ENCODE peak calls at places on chromosomes 5 and 9, in six cellular contexts. S, B, Z, U, J and I are unnamed samples.

GRCh38 chr5:149271717-149272558 is at the start of gene AFAP1L1:
- DNase-seq in S (peak; percentile 63), B (no peak), Z (peak; percentile 29), U (no peak), J (no peak), I (no peak)

GRCh38 chr9:68923480-68923879 is 90.4 kb downstream of the PRKACG start:
- DNase-seq in S (no peak), B (no peak), Z (no peak), U (no peak), J (no peak), I (no peak)

GRCh38 chr9:129458155-129458661 is 162.7 kb downstream of the C9orf50 start:
- DNase-seq in S (no peak), B (peak; percentile 26), Z (no peak), U (peak; percentile 73), J (no peak), I (peak; percentile 58)

GRCh38 chr5:148387325-148387724 is 3.6 kb downstream of the FBXO38 start:
- DNase-seq in S (no peak), B (no peak), Z (no peak), U (no peak), J (no peak), I (no peak)

GRCh38 chr9:128167209-128167608 is 7.1 kb downstream of the BBLN start:
- DNase-seq in S (no peak), B (no peak), Z (no peak), U (no peak), J (no peak), I (no peak)

GRCh38 chr5:177389368-177390169 is 5.3 kb downstream of the SLC34A1 start:
- DNase-seq in S (no peak), B (no peak), Z (peak; percentile 23), U (peak; percentile 34), J (peak; percentile 42), I (no peak)

GRCh38 chr9:99431103-99431502 is 209.0 kb downstream of the SEC61B start:
- DNase-seq in S (no peak), B (no peak), Z (no peak), U (no peak), J (no peak), I (no peak)

GRCh38 chr9:124259273-124260078 is 1.7 kb downstream of the NEK6 start:
- DNase-seq in S (peak; percentile 85), B (no peak), Z (no peak), U (no peak), J (no peak), I (no peak)

GRCh38 chr5:137575847-137576246 is 76.7 kb upstream of the SPOCK1 start:
- DNase-seq in S (no peak), B (no peak), Z (no peak), U (no peak), J (no peak), I (no peak)

GRCh38 chr9:90555351-90556057 is 87.1 kb downstream of the DIRAS2 start:
- DNase-seq in S (no peak), B (no peak), Z (no peak), U (no peak), J (no peak), I (no peak)

GRCh38 chr5:72268753-72269410 is 51.2 kb downstream of the MRPS27 start:
- DNase-seq in S (peak; percentile 46), B (no peak), Z (peak; percentile 53), U (peak; percentile 4), J (peak; percentile 35), I (peak; percentile 19)

GRCh38 chr5:53219610-53220009 is 110.1 kb upstream of the MOCS2 start:
- DNase-seq in S (no peak), B (no peak), Z (no peak), U (no peak), J (no peak), I (no peak)

GRCh38 chr9:84969084-84969483 is 299.6 kb downstream of the NTRK2 start:
- DNase-seq in S (no peak), B (no peak), Z (no peak), U (no peak), J (no peak), I (no peak)

GRCh38 chr9:136587944-136588662 is 42.3 kb upstream of the NOTCH1 start:
- DNase-seq in S (no peak), B (no peak), Z (peak; percentile 52), U (no peak), J (no peak), I (no peak)

GRCh38 chr5:175056831-175057230 is 332.4 kb downstream of the MSX2 start:
- DNase-seq in S (no peak), B (no peak), Z (no peak), U (no peak), J (no peak), I (no peak)

GRCh38 chr5:141683596-141684161 is 1.6 kb upstream of the ARAP3 start:
- DNase-seq in S (no peak), B (no peak), Z (no peak), U (no peak), J (no peak), I (no peak)

GRCh38 chr9:72305102-72305546 is 59.9 kb downstream of the ZFAND5 start:
- DNase-seq in S (peak; percentile 92), B (no peak), Z (no peak), U (no peak), J (no peak), I (no peak)

GRCh38 chr5:56346717-56347116 is 113.6 kb upstream of the ANKRD55 start:
- DNase-seq in S (peak; percentile 18), B (no peak), Z (no peak), U (no peak), J (no peak), I (no peak)

GRCh38 chr5:1437452-1437851 is 7.8 kb downstream of the SLC6A3 start:
- DNase-seq in S (no peak), B (no peak), Z (no peak), U (no peak), J (no peak), I (no peak)

GRCh38 chr9:123654647-123655637 is 275.0 kb downstream of the DENND1A start:
- DNase-seq in S (no peak), B (no peak), Z (no peak), U (no peak), J (no peak), I (no peak)

GRCh38 chr5:179839328-179840256 is 18.9 kb downstream of the SQSTM1 start:
- DNase-seq in S (no peak), B (no peak), Z (no peak), U (no peak), J (no peak), I (no peak)

GRCh38 chr5:86617309-86617755 is 409 bp upstream of the COX7C start:
- DNase-seq in S (no peak), B (no peak), Z (no peak), U (no peak), J (no peak), I (no peak)

GRCh38 chr9:71911908-71912325 is 478 bp downstream of the C9orf85 start:
- DNase-seq in S (no peak), B (no peak), Z (no peak), U (no peak), J (no peak), I (no peak)

GRCh38 chr9:2017459-2018161 is 2.5 kb downstream of the SMARCA2 start:
- DNase-seq in S (peak; percentile 72), B (peak; percentile 72), Z (peak; percentile 27), U (peak; percentile 79), J (peak; percentile 50), I (peak; percentile 47)

GRCh38 chr5:40679998-40680681 is 425 bp downstream of the PTGER4 start:
- DNase-seq in S (no peak), B (no peak), Z (peak; percentile 3), U (no peak), J (no peak), I (peak; percentile 50)

GRCh38 chr5:80754900-80755299 is 100.1 kb upstream of the DHFR start:
- DNase-seq in S (no peak), B (no peak), Z (no peak), U (peak; percentile 16), J (no peak), I (no peak)

GRCh38 chr5:114419941-114420340 is 58.1 kb downstream of the KCNN2 start:
- DNase-seq in S (no peak), B (no peak), Z (no peak), U (no peak), J (no peak), I (no peak)

GRCh38 chr9:115127191-115127817 is 9.3 kb upstream of the TNC start:
- DNase-seq in S (no peak), B (no peak), Z (no peak), U (no peak), J (no peak), I (no peak)

GRCh38 chr9:128252317-128253139 is 23.3 kb downstream of the GOLGA2 start:
- DNase-seq in S (no peak), B (no peak), Z (no peak), U (no peak), J (no peak), I (no peak)

GRCh38 chr9:69237702-69238295 is 63.7 kb downstream of the TJP2 start:
- DNase-seq in S (no peak), B (no peak), Z (no peak), U (no peak), J (no peak), I (no peak)

GRCh38 chr5:154202379-154203260 is 12.1 kb downstream of the GALNT10 start:
- DNase-seq in S (no peak), B (no peak), Z (no peak), U (peak; percentile 53), J (no peak), I (no peak)

GRCh38 chr9:2727966-2728613 is 10.8 kb downstream of the KCNV2 start:
- DNase-seq in S (peak; percentile 60), B (no peak), Z (peak; percentile 18), U (no peak), J (no peak), I (no peak)

GRCh38 chr9:17004500-17004899 is 130.3 kb upstream of the CNTLN start:
- DNase-seq in S (no peak), B (no peak), Z (no peak), U (no peak), J (no peak), I (no peak)

GRCh38 chr9:136761545-136761981 is 2.8 kb downstream of the LCN15 start:
- DNase-seq in S (no peak), B (no peak), Z (no peak), U (no peak), J (no peak), I (no peak)

GRCh38 chr9:130908129-130908877 is 11.7 kb upstream of the QRFP start:
- DNase-seq in S (no peak), B (no peak), Z (no peak), U (no peak), J (no peak), I (no peak)

GRCh38 chr9:1462626-1463308 is 412.6 kb downstream of the DMRT2 start:
- DNase-seq in S (no peak), B (no peak), Z (no peak), U (no peak), J (no peak), I (no peak)

GRCh38 chr9:121568541-121569265 is 69.1 kb upstream of the GGTA1 start:
- DNase-seq in S (peak; percentile 53), B (no peak), Z (no peak), U (no peak), J (no peak), I (no peak)

GRCh38 chr5:55530669-55531068 is 4.1 kb downstream of the PLPP1 start:
- DNase-seq in S (no peak), B (no peak), Z (no peak), U (no peak), J (no peak), I (no peak)